ENCODE peak calls at places on chromosomes 7 and 10, in five cellular contexts. One of them, this sample, is unnamed.

GRCh38 chr10:4807803-4808507 is 18.1 kb upstream of the AKR1E2 start:
- DNase-seq in prostate gland: no peak
- DNase-seq in tibial artery: no peak
- DNase-seq in coronary artery: no peak
- DNase-seq in stomach: no peak
- DNase-seq in this sample: no peak

GRCh38 chr10:98267894-98268693 is at the start of gene LOXL4:
- DNase-seq in prostate gland: no peak
- DNase-seq in tibial artery: no peak
- DNase-seq in coronary artery: peak
- DNase-seq in stomach: no peak
- DNase-seq in this sample: no peak

GRCh38 chr7:30468041-30468440 is 10.5 kb downstream of the NOD1 start:
- DNase-seq in prostate gland: no peak
- DNase-seq in tibial artery: no peak
- DNase-seq in coronary artery: no peak
- DNase-seq in stomach: no peak
- DNase-seq in this sample: no peak

GRCh38 chr10:112804036-112804435 is 146.0 kb upstream of the TCF7L2 start:
- DNase-seq in prostate gland: peak
- DNase-seq in tibial artery: no peak
- DNase-seq in coronary artery: no peak
- DNase-seq in stomach: peak
- DNase-seq in this sample: peak

GRCh38 chr10:93386496-93387369 is 95.4 kb downstream of the MYOF start:
- DNase-seq in prostate gland: no peak
- DNase-seq in tibial artery: no peak
- DNase-seq in coronary artery: no peak
- DNase-seq in stomach: no peak
- DNase-seq in this sample: no peak

GRCh38 chr7:964401-965231 is 10.1 kb upstream of the ADAP1 start:
- DNase-seq in prostate gland: no peak
- DNase-seq in tibial artery: peak
- DNase-seq in coronary artery: no peak
- DNase-seq in stomach: no peak
- DNase-seq in this sample: no peak

GRCh38 chr7:17301491-17302101 is 3.1 kb downstream of the AHR start:
- DNase-seq in prostate gland: peak
- DNase-seq in tibial artery: peak
- DNase-seq in coronary artery: no peak
- DNase-seq in stomach: peak
- DNase-seq in this sample: no peak

GRCh38 chr7:27122075-27122910 is 8.3 kb downstream of the HOXA4 start:
- DNase-seq in prostate gland: no peak
- DNase-seq in tibial artery: no peak
- DNase-seq in coronary artery: peak
- DNase-seq in stomach: no peak
- DNase-seq in this sample: no peak

GRCh38 chr7:124879771-124880170 is 49.9 kb downstream of the POT1 start:
- DNase-seq in prostate gland: no peak
- DNase-seq in tibial artery: no peak
- DNase-seq in coronary artery: no peak
- DNase-seq in stomach: no peak
- DNase-seq in this sample: no peak

GRCh38 chr10:48523212-48523819 is 81.6 kb downstream of the ARHGAP22 start:
- DNase-seq in prostate gland: no peak
- DNase-seq in tibial artery: no peak
- DNase-seq in coronary artery: peak
- DNase-seq in stomach: peak
- DNase-seq in this sample: no peak

GRCh38 chr7:130986271-130986690 is 252.3 kb upstream of the KLF14 start:
- DNase-seq in prostate gland: no peak
- DNase-seq in tibial artery: no peak
- DNase-seq in coronary artery: no peak
- DNase-seq in stomach: no peak
- DNase-seq in this sample: no peak

GRCh38 chr7:136012238-136012637 is 35.1 kb upstream of the MTPN start:
- DNase-seq in prostate gland: no peak
- DNase-seq in tibial artery: no peak
- DNase-seq in coronary artery: no peak
- DNase-seq in stomach: no peak
- DNase-seq in this sample: no peak

GRCh38 chr7:56099653-56100052 is 6.6 kb downstream of the CHCHD2 start:
- DNase-seq in prostate gland: no peak
- DNase-seq in tibial artery: no peak
- DNase-seq in coronary artery: no peak
- DNase-seq in stomach: no peak
- DNase-seq in this sample: no peak

GRCh38 chr10:28410420-28411135 is 107.7 kb upstream of the MPP7 start:
- DNase-seq in prostate gland: no peak
- DNase-seq in tibial artery: no peak
- DNase-seq in coronary artery: no peak
- DNase-seq in stomach: no peak
- DNase-seq in this sample: peak

GRCh38 chr10:98858525-98858924 is 377.1 kb downstream of the HPSE2 start:
- DNase-seq in prostate gland: no peak
- DNase-seq in tibial artery: no peak
- DNase-seq in coronary artery: no peak
- DNase-seq in stomach: no peak
- DNase-seq in this sample: no peak

GRCh38 chr10:26780793-26781601 is 79.8 kb downstream of the ABI1 start:
- DNase-seq in prostate gland: peak
- DNase-seq in tibial artery: no peak
- DNase-seq in coronary artery: no peak
- DNase-seq in stomach: no peak
- DNase-seq in this sample: no peak

GRCh38 chr10:54866666-54867065 is 65.6 kb upstream of the PCDH15 start:
- DNase-seq in prostate gland: no peak
- DNase-seq in tibial artery: no peak
- DNase-seq in coronary artery: no peak
- DNase-seq in stomach: no peak
- DNase-seq in this sample: peak

GRCh38 chr7:151403764-151404163 is 6.1 kb downstream of the WDR86 start:
- DNase-seq in prostate gland: no peak
- DNase-seq in tibial artery: no peak
- DNase-seq in coronary artery: no peak
- DNase-seq in stomach: no peak
- DNase-seq in this sample: no peak

GRCh38 chr7:40965745-40966144 is 737.1 kb downstream of the INHBA start:
- DNase-seq in prostate gland: no peak
- DNase-seq in tibial artery: no peak
- DNase-seq in coronary artery: no peak
- DNase-seq in stomach: no peak
- DNase-seq in this sample: no peak

GRCh38 chr7:157762824-157763223 is 426.0 kb downstream of the DNAJB6 start:
- DNase-seq in prostate gland: no peak
- DNase-seq in tibial artery: no peak
- DNase-seq in coronary artery: no peak
- DNase-seq in stomach: no peak
- DNase-seq in this sample: no peak

GRCh38 chr7:13901577-13901976 is 87.9 kb downstream of the ETV1 start:
- DNase-seq in prostate gland: no peak
- DNase-seq in tibial artery: no peak
- DNase-seq in coronary artery: no peak
- DNase-seq in stomach: no peak
- DNase-seq in this sample: no peak

GRCh38 chr7:70271617-70272081 is 673.4 kb downstream of the AUTS2 start:
- DNase-seq in prostate gland: peak
- DNase-seq in tibial artery: no peak
- DNase-seq in coronary artery: no peak
- DNase-seq in stomach: no peak
- DNase-seq in this sample: no peak

GRCh38 chr10:61250131-61250530 is 203.1 kb downstream of the TMEM26 start:
- DNase-seq in prostate gland: no peak
- DNase-seq in tibial artery: no peak
- DNase-seq in coronary artery: no peak
- DNase-seq in stomach: no peak
- DNase-seq in this sample: no peak

GRCh38 chr10:21069929-21070363 is 172.8 kb upstream of the NEBL start:
- DNase-seq in prostate gland: no peak
- DNase-seq in tibial artery: no peak
- DNase-seq in coronary artery: no peak
- DNase-seq in stomach: no peak
- DNase-seq in this sample: no peak

GRCh38 chr10:102231357-102232318 is 5.5 kb downstream of the ELOVL3 start:
- DNase-seq in prostate gland: no peak
- DNase-seq in tibial artery: no peak
- DNase-seq in coronary artery: peak
- DNase-seq in stomach: peak
- DNase-seq in this sample: no peak

GRCh38 chr10:1198453-1199344 is 142.5 kb downstream of the WDR37 start:
- DNase-seq in prostate gland: no peak
- DNase-seq in tibial artery: peak
- DNase-seq in coronary artery: no peak
- DNase-seq in stomach: peak
- DNase-seq in this sample: no peak

GRCh38 chr10:58641095-58641531 is 128.4 kb downstream of the BICC1 start:
- DNase-seq in prostate gland: no peak
- DNase-seq in tibial artery: no peak
- DNase-seq in coronary artery: no peak
- DNase-seq in stomach: no peak
- DNase-seq in this sample: no peak

GRCh38 chr7:144908324-144908723 is 72.5 kb upstream of the TPK1 start:
- DNase-seq in prostate gland: no peak
- DNase-seq in tibial artery: no peak
- DNase-seq in coronary artery: no peak
- DNase-seq in stomach: no peak
- DNase-seq in this sample: no peak

GRCh38 chr7:473870-474604 is 45.6 kb downstream of the PDGFA start:
- DNase-seq in prostate gland: no peak
- DNase-seq in tibial artery: peak
- DNase-seq in coronary artery: no peak
- DNase-seq in stomach: no peak
- DNase-seq in this sample: no peak

GRCh38 chr7:102992820-102993531 is 80.2 kb downstream of the LRRC17 start:
- DNase-seq in prostate gland: no peak
- DNase-seq in tibial artery: no peak
- DNase-seq in coronary artery: no peak
- DNase-seq in stomach: no peak
- DNase-seq in this sample: peak

GRCh38 chr7:125934539-125934938 is 1004.9 kb upstream of the POT1 start:
- DNase-seq in prostate gland: no peak
- DNase-seq in tibial artery: no peak
- DNase-seq in coronary artery: no peak
- DNase-seq in stomach: no peak
- DNase-seq in this sample: no peak

GRCh38 chr10:35640474-35640873 is 1.6 kb downstream of the FZD8 start:
- DNase-seq in prostate gland: peak
- DNase-seq in tibial artery: peak
- DNase-seq in coronary artery: no peak
- DNase-seq in stomach: peak
- DNase-seq in this sample: peak

GRCh38 chr10:95501203-95502094 is 59.7 kb downstream of the SORBS1 start:
- DNase-seq in prostate gland: no peak
- DNase-seq in tibial artery: no peak
- DNase-seq in coronary artery: no peak
- DNase-seq in stomach: no peak
- DNase-seq in this sample: no peak

GRCh38 chr7:148058092-148058491 is 532.5 kb upstream of the C7orf33 start:
- DNase-seq in prostate gland: no peak
- DNase-seq in tibial artery: no peak
- DNase-seq in coronary artery: no peak
- DNase-seq in stomach: no peak
- DNase-seq in this sample: no peak

GRCh38 chr7:96786998-96787395 is 77.4 kb upstream of the SEM1 start:
- DNase-seq in prostate gland: no peak
- DNase-seq in tibial artery: no peak
- DNase-seq in coronary artery: no peak
- DNase-seq in stomach: no peak
- DNase-seq in this sample: no peak

GRCh38 chr10:109259293-109259692 is 664.0 kb downstream of the XPNPEP1 start:
- DNase-seq in prostate gland: no peak
- DNase-seq in tibial artery: no peak
- DNase-seq in coronary artery: no peak
- DNase-seq in stomach: no peak
- DNase-seq in this sample: no peak

GRCh38 chr10:72329290-72330058 is 25.2 kb downstream of the DNAJB12 start:
- DNase-seq in prostate gland: no peak
- DNase-seq in tibial artery: no peak
- DNase-seq in coronary artery: no peak
- DNase-seq in stomach: peak
- DNase-seq in this sample: no peak

GRCh38 chr10:67788028-67788886 is 49.7 kb downstream of the DNAJC12 start:
- DNase-seq in prostate gland: no peak
- DNase-seq in tibial artery: peak
- DNase-seq in coronary artery: no peak
- DNase-seq in stomach: peak
- DNase-seq in this sample: no peak
- TF ChIP-seq CTCF in prostate gland: no peak
- TF ChIP-seq CTCF in tibial artery: no peak
- TF ChIP-seq CTCF in coronary artery: no peak
- TF ChIP-seq CTCF in stomach: peak
- TF ChIP-seq CTCF in this sample: peak

DNA sequence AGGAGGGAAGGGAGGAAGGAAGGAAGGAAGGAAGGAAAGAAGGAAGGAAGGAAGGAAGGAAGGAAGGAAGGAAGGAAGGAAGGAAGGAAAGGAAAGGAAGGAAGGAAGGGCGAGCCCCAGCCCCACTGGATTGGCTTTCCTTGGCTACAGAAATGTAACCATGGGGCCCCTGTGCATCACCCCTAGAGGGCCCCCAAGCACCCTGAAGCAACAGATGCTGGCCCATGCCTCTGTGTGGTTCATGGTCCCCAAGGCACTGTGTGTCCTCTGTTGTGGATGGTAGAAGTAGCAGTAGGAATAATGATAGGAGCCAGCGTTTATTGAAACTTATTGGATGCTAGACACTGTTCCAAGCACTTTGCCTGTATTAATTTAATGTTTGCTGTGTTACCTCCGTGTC is 116.6 kb upstream of the MACROH2A2 start:
- DNase-seq in prostate gland: no peak
- DNase-seq in tibial artery: peak
- DNase-seq in coronary artery: no peak
- DNase-seq in stomach: no peak
- DNase-seq in this sample: no peak
- TF ChIP-seq CTCF in prostate gland: no peak
- TF ChIP-seq CTCF in tibial artery: no peak
- TF ChIP-seq CTCF in coronary artery: no peak
- TF ChIP-seq CTCF in stomach: no peak
- TF ChIP-seq CTCF in this sample: peak

DNA sequence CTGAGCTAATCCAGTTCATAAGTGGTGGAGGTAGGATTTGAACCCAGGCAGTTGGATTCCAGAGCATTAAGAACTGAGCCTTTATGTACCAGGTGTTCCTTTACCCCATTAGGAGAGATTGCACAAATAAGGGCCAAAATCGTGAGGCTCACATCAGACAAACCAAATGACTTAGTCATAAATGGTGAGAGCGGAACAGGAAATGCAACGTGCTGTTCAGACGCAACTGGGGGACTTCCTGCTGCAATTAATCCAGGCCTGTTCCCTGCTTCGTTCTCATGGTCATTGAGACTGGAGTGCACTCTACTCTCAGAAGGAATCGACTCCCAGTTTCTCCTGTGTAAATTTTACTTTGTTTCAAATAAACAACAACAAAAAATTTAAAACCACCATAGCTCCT is 115.5 kb upstream of the BMPER start:
- DNase-seq in prostate gland: no peak
- DNase-seq in tibial artery: no peak
- DNase-seq in coronary artery: no peak
- DNase-seq in stomach: no peak
- DNase-seq in this sample: no peak
- TF ChIP-seq CTCF in prostate gland: no peak
- TF ChIP-seq CTCF in tibial artery: no peak
- TF ChIP-seq CTCF in coronary artery: no peak
- TF ChIP-seq CTCF in stomach: no peak
- TF ChIP-seq CTCF in this sample: no peak

GRCh38 chr10:66964946-66965345 is 39.1 kb downstream of the LRRTM3 start:
- DNase-seq in prostate gland: no peak
- DNase-seq in tibial artery: no peak
- DNase-seq in coronary artery: no peak
- DNase-seq in stomach: no peak
- DNase-seq in this sample: no peak
- TF ChIP-seq CTCF in prostate gland: no peak
- TF ChIP-seq CTCF in tibial artery: no peak
- TF ChIP-seq CTCF in coronary artery: no peak
- TF ChIP-seq CTCF in stomach: no peak
- TF ChIP-seq CTCF in this sample: no peak

This sample was measured in LNCaP clone FGC.